ENCODE peak calls at places on chromosomes 4 and X, in six cellular contexts. C is heart right ventricle, B is WERI-Rb-1, J is NB4, K is endodermal cell, G is lower lobe of right lung. Y is an unnamed sample.

GRCh38 chr4:147732516-147733193 is 767 bp downstream of the ARHGAP10 start:
- DNase-seq in B (peak), K (peak), G (peak), J (no peak), C (peak), Y (peak)

GRCh38 chr4:140103676-140104075 is 50.3 kb downstream of the MAML3 start:
- DNase-seq in K (no peak), J (peak), B (no peak), C (no peak), G (no peak), Y (no peak)

GRCh38 chr4:42654606-42655005 is 2.3 kb downstream of the ATP8A1 start:
- DNase-seq in K (no peak), J (peak), B (no peak), C (no peak), G (no peak), Y (no peak)

GRCh38 chr4:114926508-114926907 is 186.9 kb downstream of the NDST4 start:
- DNase-seq in B (no peak), J (no peak), C (no peak), K (no peak), G (no peak), Y (no peak)

GRCh38 chr4:75555294-75556164 is at the start of gene ODAPH:
- DNase-seq in J (no peak), C (no peak), K (peak), G (no peak), B (peak), Y (no peak)

GRCh38 chr4:52126946-52127345 is 75.8 kb downstream of the SPATA18 start:
- DNase-seq in G (no peak), B (no peak), J (no peak), C (no peak), K (peak), Y (no peak)

GRCh38 chr4:82839624-82840023 is 41.0 kb upstream of the SCD5 start:
- DNase-seq in K (no peak), B (no peak), C (no peak), G (no peak), J (no peak), Y (no peak)

GRCh38 chr4:25425361-25425760 is 48.3 kb downstream of the ANAPC4 start:
- DNase-seq in J (no peak), G (no peak), C (no peak), K (no peak), B (no peak), Y (no peak)

GRCh38 chrX:123308663-123309062 is 124.6 kb downstream of the GRIA3 start:
- DNase-seq in B (no peak), J (no peak), K (no peak), G (no peak), C (no peak), Y (no peak)

GRCh38 chrX:18149454-18149853 is 71.2 kb downstream of the BEND2 start:
- DNase-seq in J (no peak), B (no peak), C (no peak), G (no peak), K (no peak), Y (no peak)

GRCh38 chr4:180635276-180635675 is 1607.9 kb upstream of the TENM3 start:
- DNase-seq in K (no peak), C (no peak), B (no peak), G (no peak), J (no peak), Y (no peak)

GRCh38 chr4:118740869-118741268 is 55.7 kb downstream of the METTL14 start:
- DNase-seq in J (peak), B (no peak), C (no peak), K (no peak), G (no peak), Y (no peak)

GRCh38 chr4:121551271-121551670 is 145.5 kb downstream of the ANXA5 start:
- DNase-seq in J (no peak), C (no peak), G (no peak), B (no peak), K (no peak), Y (no peak)

GRCh38 chr4:147511005-147511660 is 30.2 kb downstream of the EDNRA start:
- DNase-seq in J (no peak), B (no peak), G (no peak), C (no peak), K (no peak), Y (no peak)

GRCh38 chr4:61041527-61041926 is 158.6 kb upstream of the ADGRL3 start:
- DNase-seq in G (no peak), J (no peak), K (peak), C (no peak), B (no peak), Y (no peak)

GRCh38 chr4:158295053-158295452 is 84.8 kb downstream of the TMEM144 start:
- DNase-seq in J (peak), B (no peak), K (no peak), G (no peak), C (no peak), Y (no peak)

GRCh38 chr4:103098331-103098730 is 1.3 kb downstream of the BDH2 start:
- DNase-seq in B (no peak), G (no peak), J (no peak), K (no peak), C (no peak), Y (no peak)

GRCh38 chrX:88613338-88613737 is 133.7 kb upstream of the CPXCR1 start:
- DNase-seq in K (peak), J (peak), B (no peak), G (no peak), C (no peak), Y (no peak)
- TF ChIP-seq CTCF in K (peak), J (peak), B (peak), G (peak), C (no peak), Y (peak)

DNA sequence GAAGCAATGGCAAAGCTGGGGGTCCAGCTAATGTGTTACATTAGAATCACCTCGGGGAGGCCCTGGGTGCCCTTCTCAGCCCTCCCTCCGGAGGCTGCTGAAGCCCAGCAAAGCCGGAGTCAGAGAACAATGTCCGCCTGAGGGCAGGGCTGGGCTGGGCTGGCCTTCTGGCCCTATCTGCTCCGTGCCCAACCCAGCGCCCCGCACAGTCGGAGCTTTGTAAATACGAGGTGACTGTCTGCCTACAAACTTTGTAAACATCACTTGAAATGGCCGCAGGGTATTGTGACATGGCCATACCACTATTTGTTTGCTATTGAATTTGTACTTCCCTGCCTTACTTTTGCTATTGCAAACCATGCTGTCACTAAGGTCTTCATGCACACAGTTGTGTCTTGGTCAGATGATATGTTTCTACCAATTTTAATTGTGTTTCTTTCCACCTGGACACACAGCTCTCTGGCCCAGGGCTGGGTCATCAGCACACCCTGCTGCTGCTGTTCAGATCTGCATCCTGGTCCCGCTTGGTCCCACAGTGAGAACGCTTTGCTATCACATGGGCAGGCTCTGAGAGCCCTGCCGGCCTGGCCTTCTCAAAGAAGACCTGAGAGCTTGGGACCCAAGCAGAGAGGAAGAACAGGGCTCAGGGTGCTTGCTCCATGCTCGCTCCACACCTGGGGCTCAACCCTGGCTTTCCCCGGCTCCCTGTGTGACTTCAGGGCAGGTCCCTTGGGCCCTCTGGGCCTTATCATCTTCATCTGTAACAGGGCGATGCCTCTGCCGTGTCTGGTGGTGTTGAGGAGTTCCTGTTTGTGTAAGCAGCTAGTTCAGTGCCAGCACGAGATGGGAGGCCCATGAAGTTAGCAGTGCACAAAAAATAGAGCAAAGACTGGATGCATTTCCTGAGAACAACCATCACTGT is 2.2 kb downstream of the S100P start:
- DNase-seq in K (peak), G (no peak), C (no peak), J (peak), B (no peak), Y (no peak)
- TF ChIP-seq CTCF in K (no peak), G (no peak), C (no peak), J (no peak), B (no peak), Y (no peak)

DNA sequence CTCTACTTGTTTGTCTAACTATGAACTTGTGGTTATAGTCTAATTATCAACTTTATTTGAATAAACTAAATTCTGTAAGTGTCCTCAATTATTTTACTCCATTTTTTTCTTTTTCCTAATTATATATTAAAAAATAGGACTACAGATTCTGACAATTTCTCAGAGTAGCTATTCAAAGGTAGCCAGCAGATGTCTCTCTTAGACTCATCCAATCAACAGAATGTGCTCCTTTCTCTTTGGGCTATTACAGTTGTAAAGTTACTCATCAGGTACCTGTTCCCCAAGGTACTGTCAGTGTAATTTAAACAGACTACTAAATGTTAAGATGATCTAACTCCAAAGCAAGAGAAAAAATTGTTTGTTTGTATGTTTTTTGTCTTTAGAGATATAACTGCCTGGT is 248.6 kb downstream of the PCDH18 start:
- DNase-seq in G (no peak), K (no peak), C (no peak), B (no peak), J (no peak), Y (no peak)
- TF ChIP-seq CTCF in G (no peak), K (peak), C (peak), B (peak), J (no peak), Y (peak)

GRCh38 chr4:116923389-116923788 is 162.0 kb downstream of the TRAM1L1 start:
- DNase-seq in B (no peak), G (no peak), C (no peak), J (no peak), K (no peak), Y (no peak)
- TF ChIP-seq CTCF in B (no peak), G (no peak), C (no peak), J (no peak), K (no peak), Y (no peak)

Y was measured in osteocyte.